ENCODE peak calls at places on chromosomes 12 and 14, in eight cellular contexts. P is right lobe of liver; X is CD8-positive, alpha-beta T cell; Z is choroid plexus epithelial cell; S is thoracic aorta; E is foreskin fibroblast; T is BJ; F is AG04450. N is an unnamed sample.
A peak's percentile ranks its signal among the peaks of the same experiment; 100 is the strongest.

GRCh38 chr12:68345763-68346162 is 13.6 kb upstream of the MDM1 start:
- DNase-seq in Z (no peak), P (no peak), S (no peak), X (no peak), E (no peak), F (no peak), T (no peak), N (no peak)

GRCh38 chr12:93050026-93050747 is 121.1 kb upstream of the EEA1 start:
- DNase-seq in S (no peak), X (no peak), Z (peak; percentile 97), F (peak; percentile 10), E (peak; percentile 75), T (no peak), P (no peak), N (peak; percentile 11)

GRCh38 chr14:101845896-101846295 is 84.4 kb downstream of the PPP2R5C start:
- DNase-seq in S (no peak), Z (no peak), P (no peak), X (no peak), E (no peak), T (no peak), F (no peak), N (no peak)

GRCh38 chr14:59306775-59307174 is 118.3 kb downstream of the DAAM1 start:
- DNase-seq in Z (peak; percentile 60), T (no peak), P (no peak), X (no peak), F (no peak), S (no peak), E (peak; percentile 67), N (no peak)

GRCh38 chr12:55931780-55932545 is 1.0 kb downstream of the DGKA start:
- DNase-seq in F (no peak), X (peak; percentile 30), S (no peak), P (peak; percentile 59), Z (peak; percentile 41), E (peak; percentile 79), T (no peak), N (no peak)

GRCh38 chr14:103699901-103700752 is 15.1 kb downstream of the XRCC3 start:
- DNase-seq in Z (no peak), S (no peak), X (no peak), T (no peak), F (no peak), P (peak; percentile 90), E (peak; percentile 42), N (no peak)

GRCh38 chr12:112839386-112839972 is 47.9 kb downstream of the RPH3A start:
- DNase-seq in Z (peak; percentile 65), S (no peak), T (no peak), P (no peak), F (no peak), X (no peak), E (peak; percentile 81), N (peak; percentile 24)

GRCh38 chr12:48996794-48997718 is 2.1 kb downstream of the DDN start:
- DNase-seq in T (no peak), X (peak; percentile 40), F (no peak), S (no peak), E (peak; percentile 85), Z (peak; percentile 79), P (peak; percentile 79), N (no peak)

GRCh38 chr14:98984719-98985041 is 287.3 kb downstream of the BCL11B start:
- DNase-seq in F (no peak), S (no peak), Z (no peak), T (no peak), E (no peak), X (peak; percentile 66), P (no peak), N (no peak)

DNA sequence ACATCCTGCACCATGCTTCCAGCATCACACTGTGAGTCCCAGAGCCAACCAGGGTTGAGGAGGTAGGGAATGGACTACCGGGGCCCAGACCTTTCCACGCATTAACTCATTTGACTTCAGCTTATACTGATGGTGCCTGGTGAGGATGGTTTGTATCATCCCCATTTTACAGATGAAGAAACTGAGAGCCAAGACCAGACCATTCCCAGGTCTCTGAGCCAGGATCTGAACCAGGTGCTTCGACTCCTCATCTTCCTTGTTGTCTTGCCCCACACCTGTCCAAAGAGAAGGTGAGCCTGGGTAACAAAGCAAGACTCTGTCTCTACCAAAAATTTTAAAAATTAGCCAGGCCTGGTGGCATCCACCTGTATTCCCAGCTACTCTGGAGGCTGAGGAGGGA is 64.4 kb downstream of the MVK start:
- DNase-seq in E (no peak), T (no peak), Z (no peak), F (no peak), P (no peak), S (no peak), X (no peak), N (no peak)
- TF ChIP-seq CTCF in E (no peak), T (no peak), Z (no peak), F (no peak), P (no peak), S (no peak), X (no peak), N (no peak)

GRCh38 chr14:77717608-77718305 is 9.9 kb downstream of the SLIRP start:
- DNase-seq in E (no peak), S (no peak), F (no peak), X (no peak), Z (no peak), P (no peak), T (no peak), N (no peak)

GRCh38 chr14:77721437-77721836 is 13.5 kb downstream of the SLIRP start:
- DNase-seq in S (no peak), P (no peak), F (no peak), X (no peak), T (no peak), Z (no peak), E (no peak), N (no peak)

DNA sequence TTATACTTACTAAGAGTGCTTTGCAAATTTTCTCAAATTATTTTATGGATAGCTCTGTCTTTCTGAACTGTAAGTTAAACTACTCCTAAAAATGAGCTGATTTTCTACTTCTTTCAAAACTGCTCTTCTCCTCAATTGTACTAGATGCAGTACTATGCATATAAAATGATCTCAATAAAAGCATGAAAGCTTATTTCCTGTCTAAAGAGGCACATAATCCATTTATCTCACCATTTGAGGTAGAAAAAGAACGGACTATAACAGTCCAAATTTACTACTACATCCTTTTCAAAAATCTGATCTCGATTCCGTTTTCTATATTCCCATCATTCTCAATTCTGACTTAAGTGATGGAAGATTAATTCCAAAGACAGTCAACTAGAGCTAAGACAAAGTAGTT is 14.4 kb downstream of the SLIRP start:
- DNase-seq in S (no peak), T (no peak), Z (no peak), E (no peak), F (no peak), X (no peak), P (no peak), N (no peak)
- H3K4me3 ChIP-seq in S (no peak overlapping the region), T (no peak overlapping the region), Z (no peak overlapping the region), E (no peak overlapping the region), F (no peak overlapping the region), X (no peak overlapping the region), P (no peak overlapping the region), N (no peak overlapping the region)

GRCh38 chr12:6204533-6205143 is 4.4 kb downstream of the CD9 start:
- DNase-seq in F (no peak), T (no peak), S (no peak), X (no peak), P (no peak), E (peak; percentile 30), Z (no peak), N (no peak)
- TF ChIP-seq CTCF in F (no peak), T (no peak), S (no peak), X (no peak), P (no peak), E (no peak), Z (peak; percentile 7), N (no peak)

GRCh38 chr12:114679942-114680341 is 4.0 kb downstream of the TBX3 start:
- DNase-seq in T (no peak), F (no peak), Z (no peak), X (no peak), S (no peak), P (no peak), E (no peak), N (no peak)

GRCh38 chr12:114678718-114679117 is 5.3 kb downstream of the TBX3 start:
- DNase-seq in F (no peak), X (no peak), P (no peak), E (peak; percentile 56), T (no peak), Z (no peak), S (no peak), N (no peak)

GRCh38 chr12:114680498-114681148 is 3.4 kb downstream of the TBX3 start:
- DNase-seq in F (no peak), X (no peak), S (no peak), T (no peak), P (no peak), E (peak; percentile 33), Z (no peak), N (no peak)

GRCh38 chr12:114678028-114678427 is 5.9 kb downstream of the TBX3 start:
- DNase-seq in Z (no peak), X (no peak), T (no peak), P (no peak), F (no peak), E (peak; percentile 47), S (no peak), N (no peak)

GRCh38 chr12:114679452-114679875 is 4.5 kb downstream of the TBX3 start:
- DNase-seq in Z (peak; percentile 55), F (no peak), S (no peak), P (no peak), T (no peak), X (no peak), E (peak; percentile 35), N (no peak)
- H3K4me3 ChIP-seq in Z (peak overlapping the region; percentile 86), F (peak overlapping the region; percentile 96), S (no peak overlapping the region), P (peak overlapping the region; percentile 77), T (peak overlapping the region; percentile 93), X (no peak overlapping the region), E (peak overlapping the region; percentile 92), N (peak overlapping the region; percentile 78)

DNA sequence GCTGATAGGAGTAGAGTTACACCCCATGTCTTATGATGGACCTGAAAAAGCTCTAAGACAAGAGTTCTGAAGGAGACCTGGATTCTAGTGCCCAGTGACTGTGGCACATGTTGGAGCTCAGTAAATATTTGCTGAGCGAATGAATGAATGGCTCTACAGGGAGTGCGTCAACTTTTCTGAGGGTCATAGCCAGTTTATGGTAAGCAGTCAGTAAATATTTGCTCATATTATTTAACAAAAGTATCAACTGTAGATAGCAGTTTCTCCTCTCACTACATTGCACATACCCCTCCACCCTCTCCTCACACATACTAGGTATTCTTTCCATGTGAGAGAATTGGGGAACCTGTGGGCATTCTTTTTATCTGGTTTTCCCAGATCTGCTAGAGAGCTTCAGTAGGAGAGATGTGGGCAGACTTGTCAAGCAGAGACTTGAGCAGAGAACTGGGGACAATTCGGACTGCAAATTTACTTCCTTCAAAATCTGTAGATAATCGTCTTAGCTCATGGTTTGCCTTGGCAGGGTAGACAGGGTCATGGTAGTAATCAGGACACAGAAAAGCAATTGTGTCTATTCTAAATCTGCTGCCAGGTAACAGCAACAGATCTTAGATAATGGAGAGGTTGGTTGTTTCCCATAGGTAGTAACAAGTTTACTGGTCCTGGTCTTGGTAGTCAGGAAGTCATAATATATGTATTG is 5.7 kb downstream of the SLC4A8 start:
- DNase-seq in S (no peak), E (no peak), P (no peak), F (no peak), T (no peak), Z (no peak), X (no peak), N (no peak)
- TF ChIP-seq CTCF in S (no peak), E (no peak), P (no peak), F (no peak), T (no peak), Z (no peak), X (no peak), N (no peak)

GRCh38 chr14:32978691-32979255 is 40.1 kb downstream of the NPAS3 start:
- DNase-seq in T (no peak), X (no peak), F (no peak), P (no peak), Z (no peak), E (no peak), S (no peak), N (no peak)
- H3K4me3 ChIP-seq in T (no peak overlapping the region), X (no peak overlapping the region), F (no peak overlapping the region), P (no peak overlapping the region), Z (no peak overlapping the region), E (no peak overlapping the region), S (no peak overlapping the region), N (no peak overlapping the region)

GRCh38 chr14:37709419-37710195 is 114.2 kb downstream of the TTC6 start:
- DNase-seq in X (no peak), T (no peak), P (no peak), S (no peak), Z (peak; percentile 69), E (peak; percentile 40), F (no peak), N (no peak)
- TF ChIP-seq CTCF in X (no peak), T (peak; percentile 44), P (peak; percentile 53), S (no peak), Z (peak; percentile 64), E (peak; percentile 36), F (peak; percentile 59), N (peak; percentile 45)

N was measured in AG09309.